ENCODE peak calls at places on chromosomes 6 and 20, in eight cellular contexts. T is sciatic nerve; S is NCI-H1105 treated with DMSO at 0.1 percent for 48 hours; Y is WTC11; Q is activated T-helper 9 cell treated with anti-CD3 and anti-CD28 coated beads, Interleukin-2, amount 50 U/mL, for 16 hours; M is naive B cell; N is A549; U is left lobe of liver. H is an unnamed sample.

GRCh38 chr6:113630365-113630737 is 226.8 kb upstream of the MARCKS start:
- DNase-seq in T (no peak), S (no peak), Y (no peak), Q (no peak), M (no peak), N (no peak), U (no peak), H (no peak)

GRCh38 chr6:150195996-150196417 is 53.2 kb downstream of the PPP1R14C start:
- DNase-seq in T (no peak), S (no peak), Y (no peak), Q (no peak), M (no peak), N (no peak), U (no peak), H (no peak)

GRCh38 chr20:13452470-13453124 is 186.1 kb downstream of the TASP1 start:
- DNase-seq in T (no peak), S (no peak), Y (no peak), Q (no peak), M (no peak), N (no peak), U (peak), H (no peak)

GRCh38 chr20:29874476-29875202 is 1382.8 kb upstream of the DEFB115 start:
- DNase-seq in T (no peak), S (no peak), Y (no peak), Q (no peak), M (no peak), N (no peak), U (no peak), H (peak)

GRCh38 chr6:83047065-83047754 is 18.4 kb downstream of the UBE3D start:
- DNase-seq in T (no peak), S (no peak), Y (peak), Q (no peak), M (no peak), N (no peak), U (no peak), H (no peak)

GRCh38 chr6:33323623-33323948 is 6.0 kb upstream of the ZBTB22 start:
- DNase-seq in T (no peak), S (no peak), Y (no peak), Q (no peak), M (no peak), N (no peak), U (no peak), H (no peak)

GRCh38 chr6:42030585-42031506 is 19.5 kb upstream of the TAF8 start:
- DNase-seq in T (no peak), S (no peak), Y (peak), Q (no peak), M (no peak), N (no peak), U (no peak), H (peak)

GRCh38 chr6:11710968-11711643 is 67.5 kb downstream of the ADTRP start:
- DNase-seq in T (no peak), S (no peak), Y (no peak), Q (peak), M (no peak), N (no peak), U (no peak), H (no peak)

GRCh38 chr20:64146301-64146935 is 17.8 kb upstream of the MYT1 start:
- DNase-seq in T (peak), S (peak), Y (peak), Q (no peak), M (no peak), N (no peak), U (no peak), H (no peak)

GRCh38 chr6:149334201-149334600 is 16.7 kb downstream of the TAB2 start:
- DNase-seq in T (no peak), S (no peak), Y (no peak), Q (no peak), M (no peak), N (no peak), U (no peak), H (no peak)

GRCh38 chr6:33759887-33760629 is 13.4 kb upstream of the IP6K3 start:
- DNase-seq in T (no peak), S (no peak), Y (no peak), Q (no peak), M (no peak), N (no peak), U (no peak), H (no peak)

GRCh38 chr6:157951828-157952227 is 29.8 kb upstream of the SYNJ2 start:
- DNase-seq in T (no peak), S (no peak), Y (no peak), Q (no peak), M (no peak), N (no peak), U (no peak), H (no peak)

GRCh38 chr20:35264755-35265154 is 13.2 kb downstream of the MMP24OS start:
- DNase-seq in T (no peak), S (no peak), Y (peak), Q (no peak), M (no peak), N (peak), U (no peak), H (no peak)

GRCh38 chr6:44044154-44044539 is 83.1 kb downstream of the MRPL14 start:
- DNase-seq in T (no peak), S (no peak), Y (no peak), Q (no peak), M (no peak), N (peak), U (no peak), H (peak)

GRCh38 chr20:5923493-5923892 is 26.8 kb downstream of the TRMT6 start:
- DNase-seq in T (no peak), S (no peak), Y (no peak), Q (no peak), M (no peak), N (no peak), U (no peak), H (no peak)

GRCh38 chr20:46955601-46956556 is 61.2 kb downstream of the EYA2 start:
- DNase-seq in T (no peak), S (no peak), Y (no peak), Q (no peak), M (no peak), N (no peak), U (no peak), H (no peak)

GRCh38 chr20:3869839-3870634 is 19.1 kb upstream of the PANK2 start:
- DNase-seq in T (no peak), S (no peak), Y (no peak), Q (no peak), M (no peak), N (no peak), U (no peak), H (no peak)

GRCh38 chr6:167130712-167131684 is 8.1 kb downstream of the CCR6 start:
- DNase-seq in T (no peak), S (peak), Y (no peak), Q (no peak), M (no peak), N (no peak), U (no peak), H (no peak)

GRCh38 chr20:62200491-62201172 is 17.8 kb downstream of the MTG2 start:
- DNase-seq in T (no peak), S (no peak), Y (no peak), Q (no peak), M (no peak), N (no peak), U (no peak), H (no peak)

GRCh38 chr20:13262701-13263335 is 41.7 kb downstream of the ISM1 start:
- DNase-seq in T (no peak), S (peak), Y (no peak), Q (no peak), M (no peak), N (no peak), U (no peak), H (no peak)

GRCh38 chr6:140992678-140993077 is 1140.0 kb upstream of the GJE1 start:
- DNase-seq in T (no peak), S (no peak), Y (no peak), Q (no peak), M (no peak), N (no peak), U (no peak), H (no peak)

GRCh38 chr6:170209354-170210025 is 81.4 kb downstream of the DLL1 start:
- DNase-seq in T (no peak), S (no peak), Y (no peak), Q (no peak), M (no peak), N (no peak), U (peak), H (no peak)

GRCh38 chr6:14274552-14275492 is 157.2 kb downstream of the CD83 start:
- DNase-seq in T (no peak), S (no peak), Y (no peak), Q (no peak), M (no peak), N (no peak), U (no peak), H (no peak)

GRCh38 chr6:43893073-43893472 is 123.1 kb downstream of the VEGFA start:
- DNase-seq in T (no peak), S (no peak), Y (no peak), Q (no peak), M (no peak), N (no peak), U (no peak), H (no peak)

GRCh38 chr6:16660157-16660497 is 101.1 kb downstream of the ATXN1 start:
- DNase-seq in T (no peak), S (no peak), Y (no peak), Q (no peak), M (no peak), N (no peak), U (no peak), H (no peak)

GRCh38 chr6:38391206-38391908 is 248.4 kb downstream of the BTBD9 start:
- DNase-seq in T (no peak), S (peak), Y (no peak), Q (no peak), M (no peak), N (no peak), U (no peak), H (no peak)

GRCh38 chr6:108872001-108872974 is 24.1 kb downstream of the ARMC2 start:
- DNase-seq in T (no peak), S (no peak), Y (no peak), Q (no peak), M (no peak), N (no peak), U (no peak), H (no peak)

GRCh38 chr6:142944126-142945066 is 580 bp downstream of the HIVEP2 start:
- DNase-seq in T (peak), S (peak), Y (peak), Q (peak), M (peak), N (peak), U (peak), H (peak)

GRCh38 chr6:13811627-13812358 is 2.6 kb downstream of the MCUR1 start:
- DNase-seq in T (no peak), S (no peak), Y (no peak), Q (no peak), M (no peak), N (no peak), U (peak), H (peak)

GRCh38 chr6:7311920-7312615 is 931 bp downstream of the SSR1 start:
- DNase-seq in T (no peak), S (peak), Y (no peak), Q (no peak), M (no peak), N (peak), U (no peak), H (no peak)

GRCh38 chr6:152146385-152146784 is 338.9 kb downstream of the ESR1 start:
- DNase-seq in T (no peak), S (no peak), Y (no peak), Q (no peak), M (no peak), N (no peak), U (no peak), H (no peak)

GRCh38 chr6:170405311-170405975 is 98.9 kb downstream of the FAM120B start:
- DNase-seq in T (no peak), S (no peak), Y (no peak), Q (no peak), M (no peak), N (no peak), U (no peak), H (no peak)

GRCh38 chr6:37137881-37138568 is 31.9 kb upstream of the PIM1 start:
- DNase-seq in T (no peak), S (no peak), Y (peak), Q (no peak), M (no peak), N (peak), U (no peak), H (no peak)

GRCh38 chr20:47204008-47204745 is 152.3 kb downstream of the ZMYND8 start:
- DNase-seq in T (no peak), S (no peak), Y (no peak), Q (no peak), M (no peak), N (peak), U (no peak), H (no peak)

GRCh38 chr6:25277857-25278256 is 1.3 kb upstream of the CARMIL1 start:
- DNase-seq in T (no peak), S (no peak), Y (no peak), Q (no peak), M (no peak), N (no peak), U (no peak), H (no peak)

GRCh38 chr20:9068896-9069663 is at the start of gene PLCB4:
- DNase-seq in T (peak), S (peak), Y (peak), Q (no peak), M (no peak), N (peak), U (no peak), H (peak)

GRCh38 chr20:60233006-60233405 is 274.8 kb downstream of the CDH26 start:
- DNase-seq in T (no peak), S (no peak), Y (no peak), Q (no peak), M (no peak), N (no peak), U (no peak), H (no peak)